ENCODE peak calls at places on chromosomes 2 and 18, in six cellular contexts. One of them, this sample, is unnamed.

GRCh38 chr18:23422751-23423418 is 30.2 kb upstream of the RIOK3 start:
- DNase-seq in colonic mucosa: peak
- DNase-seq in heart left ventricle: no peak
- DNase-seq in cardiac fibroblast: peak
- DNase-seq in CD4-positive, alpha-beta T cell: no peak
- DNase-seq in ascending aorta: no peak
- DNase-seq in this sample: no peak

GRCh38 chr18:12726774-12727550 is 24.1 kb downstream of the PSMG2 start:
- DNase-seq in colonic mucosa: peak
- DNase-seq in heart left ventricle: peak
- DNase-seq in cardiac fibroblast: peak
- DNase-seq in CD4-positive, alpha-beta T cell: no peak
- DNase-seq in ascending aorta: peak
- DNase-seq in this sample: peak

GRCh38 chr2:136327162-136327852 is 209.4 kb upstream of the CXCR4 start:
- DNase-seq in colonic mucosa: peak
- DNase-seq in heart left ventricle: no peak
- DNase-seq in cardiac fibroblast: peak
- DNase-seq in CD4-positive, alpha-beta T cell: peak
- DNase-seq in ascending aorta: peak
- DNase-seq in this sample: no peak

GRCh38 chr18:31586616-31587015 is 5.1 kb upstream of the TTR start:
- DNase-seq in colonic mucosa: no peak
- DNase-seq in heart left ventricle: no peak
- DNase-seq in cardiac fibroblast: no peak
- DNase-seq in CD4-positive, alpha-beta T cell: no peak
- DNase-seq in ascending aorta: no peak
- DNase-seq in this sample: no peak

GRCh38 chr18:5370332-5370731 is 74.8 kb upstream of the ZBTB14 start:
- DNase-seq in colonic mucosa: no peak
- DNase-seq in heart left ventricle: no peak
- DNase-seq in cardiac fibroblast: peak
- DNase-seq in CD4-positive, alpha-beta T cell: no peak
- DNase-seq in ascending aorta: no peak
- DNase-seq in this sample: no peak

GRCh38 chr2:170813611-170814550 is 2.8 kb upstream of the GAD1 start:
- DNase-seq in colonic mucosa: no peak
- DNase-seq in heart left ventricle: no peak
- DNase-seq in cardiac fibroblast: peak
- DNase-seq in CD4-positive, alpha-beta T cell: no peak
- DNase-seq in ascending aorta: no peak
- DNase-seq in this sample: no peak

GRCh38 chr2:226308981-226309380 is 490.6 kb downstream of the IRS1 start:
- DNase-seq in colonic mucosa: no peak
- DNase-seq in heart left ventricle: peak
- DNase-seq in cardiac fibroblast: no peak
- DNase-seq in CD4-positive, alpha-beta T cell: no peak
- DNase-seq in ascending aorta: no peak
- DNase-seq in this sample: no peak

GRCh38 chr2:236205867-236206645 is 37.9 kb upstream of the GBX2 start:
- DNase-seq in colonic mucosa: no peak
- DNase-seq in heart left ventricle: no peak
- DNase-seq in cardiac fibroblast: peak
- DNase-seq in CD4-positive, alpha-beta T cell: no peak
- DNase-seq in ascending aorta: no peak
- DNase-seq in this sample: no peak

GRCh38 chr2:198916548-198916947 is 541.2 kb downstream of the SATB2 start:
- DNase-seq in colonic mucosa: peak
- DNase-seq in heart left ventricle: no peak
- DNase-seq in cardiac fibroblast: no peak
- DNase-seq in CD4-positive, alpha-beta T cell: no peak
- DNase-seq in ascending aorta: no peak
- DNase-seq in this sample: no peak

GRCh38 chr18:75800331-75800648 is 372.8 kb upstream of the SMIM21 start:
- DNase-seq in colonic mucosa: no peak
- DNase-seq in heart left ventricle: no peak
- DNase-seq in cardiac fibroblast: no peak
- DNase-seq in CD4-positive, alpha-beta T cell: no peak
- DNase-seq in ascending aorta: no peak
- DNase-seq in this sample: no peak

GRCh38 chr18:79197531-79197930 is 128.3 kb downstream of the ATP9B start:
- DNase-seq in colonic mucosa: no peak
- DNase-seq in heart left ventricle: no peak
- DNase-seq in cardiac fibroblast: no peak
- DNase-seq in CD4-positive, alpha-beta T cell: no peak
- DNase-seq in ascending aorta: no peak
- DNase-seq in this sample: no peak

DNA sequence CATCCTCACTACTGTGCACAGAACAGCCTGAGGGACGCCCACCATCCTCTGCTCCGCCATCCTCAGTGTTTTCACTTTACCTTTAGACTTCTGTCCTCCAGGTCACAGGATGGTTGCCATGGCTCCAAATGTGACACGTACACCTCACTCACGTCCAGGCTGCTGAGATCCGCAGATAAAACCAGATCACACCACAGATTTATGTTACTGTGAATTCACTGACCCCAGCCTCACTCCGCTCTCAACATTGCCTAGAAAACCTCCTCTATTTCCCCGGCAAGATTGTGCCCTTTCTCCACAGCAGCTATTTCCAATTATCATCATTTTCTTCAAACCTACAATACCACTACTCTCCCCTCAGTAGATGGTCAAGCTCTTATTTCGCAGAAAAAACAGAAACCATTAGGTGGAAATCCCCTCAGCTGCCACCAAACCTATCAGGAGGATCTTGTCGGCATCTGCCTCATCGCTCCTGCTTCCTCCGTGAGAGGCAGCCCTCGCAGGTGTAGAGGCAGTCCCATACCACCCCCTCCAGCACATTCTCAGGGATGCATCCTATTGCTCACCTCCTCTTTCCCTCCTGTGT is 49.8 kb upstream of the SLC1A4 start:
- DNase-seq in colonic mucosa: no peak
- DNase-seq in heart left ventricle: no peak
- DNase-seq in cardiac fibroblast: no peak
- DNase-seq in CD4-positive, alpha-beta T cell: no peak
- DNase-seq in ascending aorta: no peak
- DNase-seq in this sample: no peak
- TF ChIP-seq CTCF in colonic mucosa: no peak
- TF ChIP-seq CTCF in heart left ventricle: no peak
- TF ChIP-seq CTCF in cardiac fibroblast: no peak
- TF ChIP-seq CTCF in CD4-positive, alpha-beta T cell: no peak
- TF ChIP-seq CTCF in ascending aorta: no peak
- TF ChIP-seq CTCF in this sample: no peak

DNA sequence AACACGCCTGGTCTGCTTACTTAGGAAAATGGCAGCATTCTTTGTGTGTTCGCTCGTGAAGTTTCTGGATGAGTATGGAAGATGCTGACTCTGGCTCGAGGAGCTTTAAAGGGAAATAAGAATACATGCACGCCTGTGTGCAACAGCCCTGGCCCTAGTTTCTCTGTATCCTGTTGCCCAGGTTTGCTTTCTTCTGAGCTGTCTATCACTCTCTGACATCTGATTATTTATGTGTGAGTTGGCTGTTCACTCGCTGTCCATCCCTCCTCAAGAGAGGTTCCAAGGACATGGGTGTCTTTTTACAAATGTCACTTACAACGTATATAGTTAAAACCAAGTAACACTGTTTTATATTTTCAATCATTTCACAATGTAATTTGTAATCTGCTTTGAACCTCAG is 16.0 kb downstream of the SLC9A2 start:
- DNase-seq in colonic mucosa: no peak
- DNase-seq in heart left ventricle: no peak
- DNase-seq in cardiac fibroblast: no peak
- DNase-seq in CD4-positive, alpha-beta T cell: no peak
- DNase-seq in ascending aorta: no peak
- DNase-seq in this sample: no peak
- TF ChIP-seq CTCF in colonic mucosa: no peak
- TF ChIP-seq CTCF in heart left ventricle: no peak
- TF ChIP-seq CTCF in cardiac fibroblast: no peak
- TF ChIP-seq CTCF in CD4-positive, alpha-beta T cell: no peak
- TF ChIP-seq CTCF in ascending aorta: no peak
- TF ChIP-seq CTCF in this sample: no peak

GRCh38 chr2:179636100-179636980 is 225.1 kb downstream of the ZNF385B start:
- DNase-seq in colonic mucosa: no peak
- DNase-seq in heart left ventricle: no peak
- DNase-seq in cardiac fibroblast: no peak
- DNase-seq in CD4-positive, alpha-beta T cell: no peak
- DNase-seq in ascending aorta: no peak
- DNase-seq in this sample: no peak

GRCh38 chr2:179642462-179642861 is 218.9 kb downstream of the ZNF385B start:
- DNase-seq in colonic mucosa: no peak
- DNase-seq in heart left ventricle: no peak
- DNase-seq in cardiac fibroblast: no peak
- DNase-seq in CD4-positive, alpha-beta T cell: no peak
- DNase-seq in ascending aorta: no peak
- DNase-seq in this sample: no peak

DNA sequence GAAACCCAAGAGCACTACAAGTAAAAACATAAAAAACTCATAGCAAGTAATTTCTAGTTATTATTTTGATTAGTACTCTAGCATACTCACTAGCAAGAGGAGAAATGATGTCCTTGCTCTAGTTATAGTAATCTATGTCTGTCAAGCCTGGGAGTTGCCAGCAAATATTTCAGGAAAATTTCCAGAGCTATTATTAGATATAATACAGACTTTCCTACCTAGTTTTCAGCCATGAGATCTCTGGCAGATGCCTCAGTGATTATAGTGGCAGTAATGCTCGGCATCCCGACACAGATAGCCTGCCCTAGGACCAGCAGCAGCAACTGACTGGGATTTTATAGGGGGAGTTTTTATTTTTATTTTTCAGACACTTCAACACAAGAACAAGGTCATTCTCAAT is 224.4 kb downstream of the ZNF385B start:
- DNase-seq in colonic mucosa: no peak
- DNase-seq in heart left ventricle: no peak
- DNase-seq in cardiac fibroblast: no peak
- DNase-seq in CD4-positive, alpha-beta T cell: no peak
- DNase-seq in ascending aorta: no peak
- DNase-seq in this sample: no peak
- TF ChIP-seq CTCF in colonic mucosa: no peak
- TF ChIP-seq CTCF in heart left ventricle: no peak
- TF ChIP-seq CTCF in cardiac fibroblast: no peak
- TF ChIP-seq CTCF in CD4-positive, alpha-beta T cell: no peak
- TF ChIP-seq CTCF in ascending aorta: no peak
- TF ChIP-seq CTCF in this sample: no peak

GRCh38 chr2:149329068-149329467 is 1.3 kb upstream of the LYPD6 start:
- DNase-seq in colonic mucosa: peak
- DNase-seq in heart left ventricle: no peak
- DNase-seq in cardiac fibroblast: no peak
- DNase-seq in CD4-positive, alpha-beta T cell: no peak
- DNase-seq in ascending aorta: no peak
- DNase-seq in this sample: no peak
- TF ChIP-seq CTCF in colonic mucosa: peak
- TF ChIP-seq CTCF in heart left ventricle: no peak
- TF ChIP-seq CTCF in cardiac fibroblast: no peak
- TF ChIP-seq CTCF in CD4-positive, alpha-beta T cell: no peak
- TF ChIP-seq CTCF in ascending aorta: no peak
- TF ChIP-seq CTCF in this sample: peak

GRCh38 chr2:231567159-231567558 is 25.5 kb upstream of the TEX44 start:
- DNase-seq in colonic mucosa: no peak
- DNase-seq in heart left ventricle: no peak
- DNase-seq in cardiac fibroblast: no peak
- DNase-seq in CD4-positive, alpha-beta T cell: no peak
- DNase-seq in ascending aorta: no peak
- DNase-seq in this sample: no peak
- TF ChIP-seq CTCF in colonic mucosa: no peak
- TF ChIP-seq CTCF in heart left ventricle: no peak
- TF ChIP-seq CTCF in cardiac fibroblast: no peak
- TF ChIP-seq CTCF in CD4-positive, alpha-beta T cell: no peak
- TF ChIP-seq CTCF in ascending aorta: no peak
- TF ChIP-seq CTCF in this sample: no peak